ENCODE peak calls at places on chromosomes 6 and 20, in five cellular contexts. S, E, A, F and W are unnamed samples.

GRCh38 chr20:24672886-24673677 is 203.7 kb downstream of the SYNDIG1 start:
- DNase-seq in S (peak), E (peak), A (peak), F (no peak), W (no peak)

GRCh38 chr6:43517503-43518357 is 841 bp downstream of the POLR1C start:
- DNase-seq in S (no peak), E (no peak), A (no peak), F (no peak), W (peak)

GRCh38 chr20:32263398-32263954 is 14.0 kb upstream of the KIF3B start:
- DNase-seq in S (no peak), E (no peak), A (peak), F (no peak), W (peak)

GRCh38 chr6:225121-225721 is 67.1 kb upstream of the DUSP22 start:
- DNase-seq in S (no peak), E (no peak), A (peak), F (no peak), W (no peak)

GRCh38 chr6:3822747-3823445 is 26.3 kb upstream of the FAM50B start:
- DNase-seq in S (peak), E (no peak), A (peak), F (no peak), W (no peak)

GRCh38 chr6:4801491-4802118 is 25.4 kb downstream of the CDYL start:
- DNase-seq in S (no peak), E (no peak), A (no peak), F (no peak), W (no peak)

GRCh38 chr20:62815066-62815991 is 1.5 kb upstream of the COL9A3 start:
- DNase-seq in S (peak), E (no peak), A (no peak), F (no peak), W (no peak)

GRCh38 chr20:1881240-1881835 is 13.9 kb upstream of the SIRPA start:
- DNase-seq in S (no peak), E (no peak), A (no peak), F (no peak), W (no peak)

GRCh38 chr20:58569211-58570125 is 54.3 kb upstream of the APCDD1L start:
- DNase-seq in S (no peak), E (no peak), A (no peak), F (no peak), W (no peak)

GRCh38 chr20:62787866-62788265 is 8.4 kb upstream of the MRGBP start:
- DNase-seq in S (no peak), E (no peak), A (no peak), F (peak), W (no peak)

GRCh38 chr6:5958948-5959347 is 47.8 kb downstream of the NRN1 start:
- DNase-seq in S (no peak), E (no peak), A (no peak), F (no peak), W (no peak)

GRCh38 chr6:160170018-160170680 is 48.5 kb downstream of the SLC22A1 start:
- DNase-seq in S (no peak), E (no peak), A (no peak), F (no peak), W (no peak)

GRCh38 chr20:62240015-62240685 is 1.8 kb downstream of the OSBPL2 start:
- DNase-seq in S (no peak), E (no peak), A (no peak), F (no peak), W (no peak)

GRCh38 chr6:55758156-55758942 is 117.0 kb downstream of the BMP5 start:
- DNase-seq in S (peak), E (peak), A (peak), F (no peak), W (no peak)

GRCh38 chr6:73669005-73669404 is 15.2 kb upstream of the SLC17A5 start:
- DNase-seq in S (no peak), E (no peak), A (no peak), F (no peak), W (no peak)

GRCh38 chr6:150024646-150025155 is 631 bp downstream of the RAET1L start:
- DNase-seq in S (no peak), E (no peak), A (no peak), F (no peak), W (no peak)

GRCh38 chr6:104789770-104790190 is 69.9 kb downstream of the HACE1 start:
- DNase-seq in S (peak), E (peak), A (no peak), F (no peak), W (no peak)

GRCh38 chr6:20302168-20302567 is 89.9 kb upstream of the MBOAT1 start:
- DNase-seq in S (no peak), E (no peak), A (no peak), F (no peak), W (no peak)

GRCh38 chr6:49336514-49337131 is 126.4 kb downstream of the MMUT start:
- DNase-seq in S (peak), E (no peak), A (peak), F (no peak), W (peak)

GRCh38 chr6:151109361-151109760 is 130.4 kb upstream of the AKAP12 start:
- DNase-seq in S (no peak), E (no peak), A (no peak), F (no peak), W (no peak)

GRCh38 chr6:408599-409102 is 17.1 kb downstream of the IRF4 start:
- DNase-seq in S (peak), E (peak), A (peak), F (no peak), W (no peak)

GRCh38 chr20:47318027-47318595 is 38.4 kb downstream of the ZMYND8 start:
- DNase-seq in S (peak), E (no peak), A (no peak), F (no peak), W (no peak)

GRCh38 chr6:34240329-34241248 is 3.9 kb downstream of the HMGA1 start:
- DNase-seq in S (no peak), E (no peak), A (no peak), F (no peak), W (no peak)

GRCh38 chr20:36481380-36482043 is 59.8 kb upstream of the MYL9 start:
- DNase-seq in S (no peak), E (no peak), A (no peak), F (peak), W (no peak)

GRCh38 chr20:51500936-51501335 is 41.6 kb downstream of the NFATC2 start:
- DNase-seq in S (no peak), E (no peak), A (no peak), F (no peak), W (no peak)

GRCh38 chr6:124879110-124879991 is 82.9 kb upstream of the RNF217 start:
- DNase-seq in S (no peak), E (no peak), A (peak), F (no peak), W (no peak)

GRCh38 chr6:106574729-106575458 is 54.4 kb downstream of the RTN4IP1 start:
- DNase-seq in S (peak), E (peak), A (peak), F (no peak), W (no peak)

GRCh38 chr6:135321012-135321621 is 140.0 kb downstream of the MYB start:
- DNase-seq in S (no peak), E (no peak), A (no peak), F (no peak), W (no peak)

GRCh38 chr6:11890849-11891248 is 112.2 kb upstream of the ADTRP start:
- DNase-seq in S (peak), E (peak), A (no peak), F (no peak), W (no peak)

GRCh38 chr6:147585256-147585655 is 76.8 kb downstream of the SAMD5 start:
- DNase-seq in S (no peak), E (no peak), A (no peak), F (no peak), W (no peak)